ENCODE peak calls at places on chromosome 16, in five cellular contexts. X, E, Z, B and P are unnamed samples.

GRCh38 chr16:3084969-3085670 is 14.0 kb downstream of the ZSCAN10 start:
- DNase-seq in B (no peak), E (no peak), Z (no peak), X (no peak), P (no peak)

GRCh38 chr16:77951788-77952187 is 70.6 kb upstream of the CLEC3A start:
- DNase-seq in B (peak), X (peak), Z (peak), E (peak), P (peak)

GRCh38 chr16:31428638-31429247 is 583 bp upstream of the COX6A2 start:
- DNase-seq in Z (no peak), X (no peak), E (no peak), B (no peak), P (no peak)

GRCh38 chr16:19735074-19735867 is 17.2 kb downstream of the IQCK start:
- DNase-seq in X (no peak), E (no peak), B (no peak), Z (no peak), P (no peak)

GRCh38 chr16:89197033-89197632 is 3.2 kb downstream of the SLC22A31 start:
- DNase-seq in X (no peak), E (no peak), B (no peak), Z (no peak), P (no peak)

GRCh38 chr16:72932677-72933335 is 115.1 kb downstream of the ZFHX3 start:
- DNase-seq in X (no peak), E (no peak), Z (no peak), B (no peak), P (no peak)

GRCh38 chr16:84672276-84673202 is 24.2 kb downstream of the KLHL36 start:
- DNase-seq in X (peak), B (no peak), Z (peak), E (peak), P (peak)

GRCh38 chr16:74372953-74373846 is 2.9 kb upstream of the NPIPB15 start:
- DNase-seq in B (no peak), X (peak), Z (peak), E (no peak), P (no peak)

GRCh38 chr16:83137326-83137770 is 510.6 kb downstream of the CDH13 start:
- DNase-seq in E (peak), X (no peak), B (no peak), Z (no peak), P (peak)

GRCh38 chr16:71666928-71667707 is 41.1 kb downstream of the MARVELD3 start:
- DNase-seq in X (no peak), E (peak), B (no peak), Z (no peak), P (no peak)

GRCh38 chr16:30985401-30986128 is 558 bp downstream of the HSD3B7 start:
- DNase-seq in B (no peak), X (peak), Z (peak), E (peak), P (peak)

GRCh38 chr16:20504418-20504817 is 53.1 kb downstream of the ACSM2A start:
- DNase-seq in B (no peak), X (no peak), Z (no peak), E (no peak), P (no peak)

GRCh38 chr16:85379041-85380001 is 233.8 kb upstream of the GSE1 start:
- DNase-seq in X (no peak), Z (peak), B (no peak), E (no peak), P (no peak)

GRCh38 chr16:66070140-66070887 is 296.2 kb upstream of the CDH5 start:
- DNase-seq in B (no peak), X (no peak), E (no peak), Z (no peak), P (no peak)

GRCh38 chr16:61715392-61715791 is 320.8 kb downstream of the CDH8 start:
- DNase-seq in E (no peak), B (no peak), X (no peak), Z (no peak), P (no peak)

GRCh38 chr16:67675999-67676398 is 9.4 kb downstream of the C16orf86 start:
- DNase-seq in B (no peak), Z (no peak), E (no peak), X (no peak), P (no peak)

GRCh38 chr16:88548131-88548874 is 21.9 kb upstream of the ZC3H18 start:
- DNase-seq in Z (no peak), X (no peak), E (no peak), B (no peak), P (no peak)

GRCh38 chr16:6125483-6126259 is 1028.1 kb upstream of the EEF2KMT start:
- DNase-seq in X (no peak), Z (no peak), E (no peak), B (no peak), P (no peak)

GRCh38 chr16:50015631-50016030 is 9.4 kb upstream of the CNEP1R1 start:
- DNase-seq in B (no peak), Z (no peak), X (no peak), E (no peak), P (no peak)

GRCh38 chr16:23359092-23359760 is 57.1 kb downstream of the SCNN1B start:
- DNase-seq in X (no peak), E (no peak), B (no peak), Z (no peak), P (no peak)

GRCh38 chr16:47732806-47733150 is 271.6 kb downstream of the PHKB start:
- DNase-seq in Z (no peak), E (no peak), X (peak), B (no peak), P (peak)

GRCh38 chr16:50591209-50591608 is 43.0 kb downstream of the NKD1 start:
- DNase-seq in B (no peak), Z (no peak), X (no peak), E (no peak), P (no peak)

GRCh38 chr16:674968-675883 is at the start of gene RHBDL1:
- DNase-seq in B (no peak), Z (peak), X (peak), E (peak), P (no peak)

GRCh38 chr16:16021988-16022682 is 72.7 kb downstream of the ABCC1 start:
- DNase-seq in B (no peak), E (peak), X (no peak), Z (peak), P (peak)

GRCh38 chr16:73043828-73044493 is 4.0 kb downstream of the ZFHX3 start:
- DNase-seq in B (no peak), X (no peak), Z (no peak), E (no peak), P (no peak)

GRCh38 chr16:48501516-48502377 is 108.2 kb downstream of the N4BP1 start:
- DNase-seq in X (no peak), E (no peak), B (no peak), Z (peak), P (peak)

GRCh38 chr16:85401370-85401916 is 211.7 kb upstream of the GSE1 start:
- DNase-seq in X (no peak), Z (no peak), E (no peak), B (no peak), P (no peak)

GRCh38 chr16:77299395-77299794 is 100.2 kb downstream of the SYCE1L start:
- DNase-seq in E (no peak), X (no peak), Z (no peak), B (peak), P (no peak)

GRCh38 chr16:66988197-66988788 is at the start of gene CES4A:
- DNase-seq in E (peak), Z (no peak), B (no peak), X (no peak), P (no peak)

GRCh38 chr16:70678121-70678897 is 7.5 kb downstream of the MTSS2 start:
- DNase-seq in Z (no peak), X (no peak), B (no peak), E (no peak), P (no peak)

GRCh38 chr16:21599994-21600773 is 807 bp downstream of the METTL9 start:
- DNase-seq in B (peak), E (peak), Z (peak), X (peak), P (no peak)

GRCh38 chr16:47779201-47780016 is 318.3 kb downstream of the PHKB start:
- DNase-seq in X (no peak), Z (peak), E (no peak), B (peak), P (no peak)

GRCh38 chr16:81487301-81487720 is 42.7 kb downstream of the CMIP start:
- DNase-seq in Z (no peak), B (no peak), X (no peak), E (no peak), P (no peak)

GRCh38 chr16:56684926-56685590 is 2.8 kb downstream of the MT1X start:
- DNase-seq in B (no peak), E (no peak), Z (no peak), X (no peak), P (no peak)
- TF ChIP-seq JUNB in B (no peak), E (no peak), Z (no peak), X (no peak), P (no peak)

DNA sequence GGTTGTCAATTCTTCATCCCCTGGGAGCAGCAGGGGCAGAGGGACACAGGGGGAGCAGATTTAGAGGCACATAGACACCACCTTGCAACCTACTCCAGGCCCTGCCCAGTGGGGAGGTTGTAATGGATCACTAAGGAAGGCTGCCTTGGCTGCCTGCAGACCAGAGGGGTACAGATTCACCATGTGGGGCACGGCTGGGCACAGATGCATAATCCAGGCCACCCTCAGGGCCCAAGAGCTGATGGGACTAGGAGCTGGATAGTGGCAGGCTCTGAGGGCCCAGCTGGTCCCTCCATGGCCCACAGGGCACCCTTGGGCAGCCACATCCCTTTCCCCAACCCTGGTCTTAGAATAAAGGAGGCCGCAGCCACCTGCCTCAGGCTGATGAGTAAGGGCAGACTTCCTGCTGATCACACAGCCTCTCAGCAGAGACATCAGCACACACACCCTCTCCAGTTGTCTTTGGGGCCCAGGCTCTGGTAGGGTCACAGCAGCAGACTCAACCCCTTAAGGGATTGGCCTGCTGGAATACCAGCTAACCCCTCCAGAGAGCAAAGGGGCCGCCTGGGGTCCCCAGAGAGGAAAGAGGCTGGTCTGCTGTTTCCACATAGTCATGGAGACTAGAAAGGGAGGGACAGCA is 224.9 kb downstream of the GSG1L start:
- DNase-seq in Z (no peak), E (no peak), B (no peak), X (no peak), P (no peak)
- TF ChIP-seq JUNB in Z (no peak), E (no peak), B (no peak), X (no peak), P (no peak)

GRCh38 chr16:11742041-11742535 is 569 bp downstream of the TXNDC11 start:
- DNase-seq in B (no peak), X (no peak), Z (peak), E (peak), P (peak)
- TF ChIP-seq JUNB in B (no peak), X (no peak), Z (no peak), E (no peak), P (no peak)

DNA sequence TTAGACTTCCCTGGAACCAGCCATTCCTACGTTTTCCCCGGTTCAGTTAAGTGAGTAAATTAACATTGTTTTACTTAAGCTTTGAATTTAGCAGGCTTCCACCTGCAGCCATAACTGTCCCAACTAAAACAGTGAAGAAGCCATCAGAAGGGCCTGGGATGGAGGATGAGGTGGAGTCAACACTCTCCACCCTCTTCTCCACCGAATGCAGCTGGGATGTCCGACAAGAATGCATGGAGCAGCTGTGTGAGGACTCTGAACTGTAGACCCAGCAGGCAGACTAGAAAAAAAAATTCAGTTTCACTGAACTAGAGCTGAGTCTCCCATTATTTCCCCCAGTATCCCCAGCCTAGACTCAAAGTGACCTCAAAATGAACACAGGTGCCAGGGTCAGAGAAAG is 114.8 kb downstream of the C16orf95 start:
- DNase-seq in B (no peak), E (no peak), Z (no peak), X (no peak), P (no peak)
- TF ChIP-seq JUNB in B (no peak), E (no peak), Z (no peak), X (no peak), P (no peak)

DNA sequence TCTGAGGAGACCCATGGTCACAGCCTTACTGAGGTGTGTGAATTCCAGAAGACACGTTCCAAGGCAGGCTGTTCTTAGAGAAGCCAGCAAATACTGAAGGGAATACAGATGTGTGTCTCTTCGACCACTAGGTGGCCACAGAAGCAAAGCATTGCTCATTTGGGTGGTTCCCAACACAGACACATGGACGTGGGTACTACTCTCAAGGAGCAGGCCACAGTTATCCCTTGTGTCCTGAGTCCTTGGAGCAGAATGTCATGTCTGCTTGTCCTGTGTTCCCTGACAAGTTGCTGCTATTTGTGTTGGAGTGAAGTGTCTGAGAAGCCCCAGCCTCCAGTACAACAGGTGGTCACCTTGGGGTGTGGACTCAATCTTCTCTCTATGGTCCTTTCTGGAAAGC is 30.3 kb downstream of the HMOX2 start:
- DNase-seq in X (peak), Z (peak), B (peak), E (peak), P (peak)
- TF ChIP-seq JUNB in X (no peak), Z (no peak), B (no peak), E (no peak), P (no peak)

GRCh38 chr16:69188716-69189115 is 1.8 kb downstream of the SNTB2 start:
- DNase-seq in B (no peak), X (peak), E (no peak), Z (no peak), P (peak)

GRCh38 chr16:69190046-69190588 is 3.2 kb downstream of the SNTB2 start:
- DNase-seq in E (no peak), B (no peak), Z (no peak), X (no peak), P (no peak)

GRCh38 chr16:69187387-69187890 is 475 bp downstream of the SNTB2 start:
- DNase-seq in X (peak), E (no peak), B (no peak), Z (peak), P (peak)

GRCh38 chr16:69186642-69187386 is at the start of gene SNTB2:
- DNase-seq in Z (peak), B (peak), E (peak), X (peak), P (peak)

DNA sequence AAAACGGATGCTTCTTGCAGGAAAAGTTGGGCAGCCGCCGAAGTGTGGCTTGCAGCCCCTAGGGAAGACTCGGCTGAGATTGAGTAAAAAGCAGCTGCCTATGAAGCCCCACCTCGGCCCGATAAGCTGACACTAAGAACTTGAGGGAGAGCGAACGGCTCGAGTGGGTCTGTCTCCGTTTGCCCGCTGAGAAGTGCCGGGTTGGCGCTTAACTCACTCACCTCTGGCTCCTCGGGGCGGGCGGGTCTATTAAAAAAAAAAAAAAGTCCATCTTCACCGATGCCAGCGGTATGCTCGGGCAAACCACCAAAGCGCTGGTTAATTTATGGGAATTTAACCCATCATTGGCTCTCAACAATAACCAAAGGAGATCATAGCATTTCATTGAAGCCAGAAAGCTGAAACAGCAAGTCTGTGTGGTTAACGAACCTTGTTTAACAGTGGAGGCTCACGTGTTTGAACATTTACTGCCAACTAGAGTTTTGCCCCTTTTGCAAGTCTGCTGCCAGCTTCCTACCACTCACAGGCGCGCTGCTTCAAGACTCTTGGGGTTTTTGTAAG is 1.0 kb downstream of the SNTB2 start:
- DNase-seq in Z (peak), E (peak), X (peak), B (no peak), P (peak)
- TF ChIP-seq JUNB in Z (no peak), E (no peak), X (no peak), B (no peak), P (no peak)

GRCh38 chr16:7456221-7456620 is 123.6 kb downstream of the RBFOX1 start:
- DNase-seq in X (no peak), B (no peak), E (no peak), Z (no peak), P (no peak)

GRCh38 chr16:7449306-7449705 is 116.7 kb downstream of the RBFOX1 start:
- DNase-seq in X (no peak), B (no peak), Z (no peak), E (no peak), P (no peak)

GRCh38 chr16:7449808-7450207 is 117.2 kb downstream of the RBFOX1 start:
- DNase-seq in E (no peak), Z (no peak), X (no peak), B (no peak), P (no peak)

GRCh38 chr16:7452090-7452489 is 119.4 kb downstream of the RBFOX1 start:
- DNase-seq in E (no peak), Z (no peak), X (no peak), B (no peak), P (no peak)
- TF ChIP-seq JUNB in E (no peak), Z (no peak), X (no peak), B (no peak), P (no peak)